ENCODE peak calls at places on chromosomes 3 and 15, in four cellular contexts. Z, R, H and J are unnamed samples.

GRCh38 chr3:182393151-182393550 is 400.2 kb upstream of the ATP11B start:
- DNase-seq in H (no peak), Z (no peak), R (no peak), J (no peak)

GRCh38 chr3:50239649-50240048 is 3.6 kb downstream of the GNAI2 start:
- DNase-seq in R (no peak), Z (no peak), H (no peak), J (no peak)

GRCh38 chr15:69402816-69403215 is 11.3 kb upstream of the KIF23 start:
- DNase-seq in R (no peak), Z (no peak), H (no peak), J (no peak)

GRCh38 chr3:134381836-134382442 is 7.7 kb upstream of the AMOTL2 start:
- DNase-seq in H (peak; percentile 89), R (no peak), Z (peak; percentile 99), J (no peak)

GRCh38 chr3:157522646-157523045 is 19.4 kb upstream of the VEPH1 start:
- DNase-seq in H (no peak), R (no peak), Z (no peak), J (no peak)

GRCh38 chr3:127035672-127036071 is 52.8 kb downstream of the PLXNA1 start:
- DNase-seq in Z (peak; percentile 95), H (peak; percentile 83), R (no peak), J (no peak)

GRCh38 chr3:78963771-78964170 is 804.0 kb downstream of the ROBO1 start:
- DNase-seq in R (no peak), Z (no peak), H (no peak), J (no peak)

GRCh38 chr15:75682181-75683135 is 30.2 kb downstream of the CSPG4 start:
- DNase-seq in H (no peak), R (no peak), Z (no peak), J (no peak)

GRCh38 chr3:102979682-102980378 is 545.0 kb downstream of the ZPLD1 start:
- DNase-seq in H (no peak), R (no peak), Z (peak; percentile 50), J (no peak)

GRCh38 chr3:18885612-18886011 is 262.7 kb upstream of the KCNH8 start:
- DNase-seq in H (no peak), R (no peak), Z (no peak), J (no peak)

GRCh38 chr3:172938788-172939187 is 188.3 kb downstream of the ECT2 start:
- DNase-seq in H (no peak), R (no peak), Z (no peak), J (no peak)

GRCh38 chr3:21216598-21216997 is 534.4 kb downstream of the ZNF385D start:
- DNase-seq in H (no peak), R (no peak), Z (peak; percentile 40), J (no peak)

GRCh38 chr15:33506781-33507180 is 196.0 kb downstream of the RYR3 start:
- DNase-seq in R (no peak), H (no peak), Z (peak; percentile 11), J (no peak)

DNA sequence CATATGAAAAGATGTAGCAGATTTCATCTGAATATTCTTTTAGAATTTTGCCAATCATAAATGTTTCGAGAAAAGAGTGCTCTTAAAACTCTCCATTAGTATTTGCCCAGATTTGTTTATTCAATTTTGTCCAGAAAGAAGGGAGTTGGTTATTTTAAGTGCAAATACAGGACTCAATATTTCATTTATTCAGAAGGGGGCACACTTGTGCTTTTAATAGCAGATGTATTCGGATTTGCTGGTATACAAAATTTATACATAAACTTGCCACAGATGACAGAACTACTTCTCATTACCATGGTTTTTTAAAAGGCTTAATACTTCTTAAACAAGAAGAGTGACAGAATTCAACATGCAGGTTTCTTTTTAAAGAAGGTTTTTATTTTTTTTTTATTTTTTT is 69.8 kb upstream of the GRM7 start:
- DNase-seq in R (no peak), H (no peak), Z (no peak), J (no peak)
- TF ChIP-seq CTCF in R (no peak), H (peak; percentile 16), Z (no peak), J (no peak)

GRCh38 chr15:99105516-99106341 is 849 bp downstream of the SYNM start:
- DNase-seq in Z (peak; percentile 74), R (peak; percentile 48), H (no peak), J (no peak)

GRCh38 chr15:99103279-99103678 is 1.6 kb upstream of the SYNM start:
- DNase-seq in H (no peak), R (no peak), Z (no peak), J (no peak)

GRCh38 chr15:99102332-99103235 is 2.3 kb upstream of the SYNM start:
- DNase-seq in H (no peak), Z (no peak), R (no peak), J (no peak)

GRCh38 chr15:99106417-99107220 is 1.7 kb downstream of the SYNM start:
- DNase-seq in Z (no peak), H (no peak), R (peak; percentile 33), J (no peak)

GRCh38 chr15:99104788-99105515 is at the start of gene SYNM:
- DNase-seq in R (peak; percentile 43), H (peak; percentile 83), Z (peak; percentile 71), J (peak; percentile 90)
- TF ChIP-seq CTCF in R (peak; percentile 74), H (peak; percentile 67), Z (peak; percentile 6), J (peak; percentile 78)

GRCh38 chr15:64164436-64164835 is 1.6 kb upstream of the PPIB start:
- DNase-seq in Z (no peak), H (no peak), R (no peak), J (no peak)

GRCh38 chr15:64163662-64164362 is 990 bp upstream of the PPIB start:
- DNase-seq in H (no peak), Z (peak; percentile 64), R (peak; percentile 28), J (no peak)

GRCh38 chr15:64161688-64162477 is 939 bp downstream of the PPIB start:
- DNase-seq in H (no peak), R (no peak), Z (no peak), J (no peak)

GRCh38 chr15:64162478-64162868 is 349 bp downstream of the PPIB start:
- DNase-seq in H (no peak), Z (no peak), R (no peak), J (no peak)

GRCh38 chr15:64162869-64163661 is at the start of gene PPIB:
- DNase-seq in H (peak; percentile 100), Z (peak; percentile 99), R (peak; percentile 98), J (peak; percentile 96)
- TF ChIP-seq CTCF in H (peak; percentile 51), Z (peak; percentile 42), R (no peak), J (peak; percentile 48)

DNA sequence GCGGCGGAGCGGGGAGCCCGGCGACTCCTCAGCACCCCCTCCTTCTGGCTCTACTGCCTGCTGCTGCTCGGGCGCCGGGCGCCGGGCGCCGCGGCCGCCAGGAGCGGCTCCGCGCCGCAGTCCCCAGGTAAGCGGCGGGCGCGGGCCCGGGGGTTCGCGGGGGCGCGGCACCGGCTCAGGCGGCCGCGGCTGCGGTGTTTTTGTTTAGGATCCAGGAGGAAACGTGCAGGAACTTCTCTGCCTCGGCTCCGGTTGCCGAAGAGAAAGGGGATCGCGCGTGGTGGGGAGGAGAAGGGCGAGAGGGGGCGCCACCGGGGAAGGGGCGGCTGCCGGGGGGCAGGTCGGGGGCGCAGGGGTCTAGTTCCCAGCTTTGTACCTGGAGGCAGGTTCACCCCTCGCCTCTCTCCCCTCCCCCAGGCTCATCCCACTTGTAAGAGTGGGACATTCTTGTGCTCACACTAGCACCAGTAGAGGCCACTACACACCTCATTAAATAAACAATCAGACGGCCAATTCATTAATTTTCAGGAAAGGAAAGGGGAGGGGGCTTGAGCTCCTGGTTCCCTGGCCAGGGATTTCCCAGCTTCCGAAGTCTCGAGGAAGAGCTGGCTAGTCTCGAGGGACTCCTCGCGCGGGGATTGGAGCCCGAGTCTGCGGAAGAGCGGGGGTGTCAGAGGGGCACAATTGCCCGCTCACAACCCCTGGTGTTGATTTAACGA is 575 bp downstream of the NEO1 start:
- DNase-seq in H (peak; percentile 70), Z (peak; percentile 27), R (peak; percentile 39), J (peak; percentile 61)
- TF ChIP-seq CTCF in H (peak; percentile 32), Z (peak; percentile 28), R (no peak), J (peak; percentile 31)

DNA sequence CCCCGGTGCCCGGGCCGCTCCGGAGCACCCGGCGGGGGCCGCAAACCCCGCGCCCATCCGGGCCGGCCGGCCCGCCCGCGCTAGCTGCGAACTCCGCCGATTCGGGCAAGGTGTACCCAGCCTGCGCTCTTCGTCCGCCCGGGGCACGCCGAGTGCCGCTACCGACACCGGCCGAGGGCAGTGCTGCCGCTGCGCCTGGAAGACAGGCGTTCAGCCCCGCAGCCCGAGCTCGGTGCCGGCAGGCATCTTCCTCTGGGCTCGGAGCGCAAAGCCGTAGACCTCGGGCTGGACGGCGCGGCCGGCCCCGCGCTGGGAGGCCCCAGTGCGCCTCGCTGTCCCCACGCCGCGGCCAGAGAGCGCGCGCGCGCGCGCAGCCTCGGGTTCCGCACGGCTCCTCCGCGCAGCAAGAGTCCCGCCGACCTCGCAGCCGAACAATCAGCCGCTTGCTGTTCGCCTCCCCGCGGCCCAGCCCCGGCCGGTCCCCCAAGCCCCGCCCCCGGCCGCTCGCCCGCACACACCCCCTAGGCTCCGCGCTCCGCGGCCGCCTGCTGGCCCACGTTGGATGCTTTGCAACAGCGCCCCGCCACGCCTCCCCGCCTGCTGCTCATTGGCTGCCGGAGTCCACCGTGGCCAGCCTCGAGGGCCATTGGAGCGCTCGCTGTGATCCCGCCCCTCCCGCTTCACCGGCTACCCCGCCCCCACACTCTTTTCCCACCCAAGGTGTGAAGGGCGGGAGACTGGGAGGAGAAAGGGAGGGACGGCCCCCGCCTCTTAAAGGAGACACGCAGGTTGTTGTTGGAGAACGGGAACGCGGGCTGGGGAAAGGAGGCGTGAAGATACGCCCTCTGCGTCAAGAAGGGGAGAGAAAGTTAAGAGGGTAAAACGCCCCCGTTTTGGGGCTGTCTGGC is at the start of gene LRIG1:
- DNase-seq in R (peak; percentile 99), Z (peak; percentile 99), H (peak; percentile 100), J (peak; percentile 94)
- TF ChIP-seq CTCF in R (no peak), Z (peak; percentile 23), H (peak; percentile 46), J (no peak)

GRCh38 chr3:194685723-194686413 is at the start of gene FAM43A:
- DNase-seq in R (peak; percentile 81), H (peak; percentile 92), Z (peak; percentile 92), J (peak; percentile 81)
- TF ChIP-seq CTCF in R (no peak), H (peak; percentile 25), Z (no peak), J (peak; percentile 32)

DNA sequence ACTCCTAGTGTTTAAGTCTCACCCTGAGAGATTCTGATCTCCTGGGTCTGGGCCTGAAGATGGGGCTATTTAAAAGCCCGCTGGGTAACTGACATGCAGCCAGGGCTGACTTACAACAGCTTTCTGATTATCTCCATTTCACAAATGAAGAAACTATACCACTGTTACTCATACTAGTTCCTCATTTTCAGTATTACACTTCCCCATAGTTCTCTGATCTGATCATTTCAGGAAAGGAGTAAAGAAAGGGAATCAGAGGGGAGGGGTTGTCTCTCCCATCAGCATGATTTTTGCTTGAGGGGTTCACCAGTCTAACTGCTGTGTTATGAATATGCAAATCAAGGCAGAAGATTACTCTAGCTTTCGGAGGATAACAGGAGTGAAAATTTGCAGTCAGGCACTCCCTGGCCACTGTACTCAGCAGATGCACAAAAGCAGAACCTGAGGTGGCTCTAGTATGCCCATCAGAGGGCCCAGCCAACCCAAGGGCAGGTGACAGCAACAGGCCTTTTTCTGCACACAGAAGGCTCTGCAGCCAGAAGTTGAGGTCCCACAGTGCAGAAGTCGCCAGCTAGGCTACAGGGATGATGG is 59.4 kb downstream of the DAPK2 start:
- DNase-seq in R (no peak), H (no peak), Z (peak; percentile 62), J (peak; percentile 67)
- TF ChIP-seq CTCF in R (no peak), H (no peak), Z (no peak), J (no peak)

DNA sequence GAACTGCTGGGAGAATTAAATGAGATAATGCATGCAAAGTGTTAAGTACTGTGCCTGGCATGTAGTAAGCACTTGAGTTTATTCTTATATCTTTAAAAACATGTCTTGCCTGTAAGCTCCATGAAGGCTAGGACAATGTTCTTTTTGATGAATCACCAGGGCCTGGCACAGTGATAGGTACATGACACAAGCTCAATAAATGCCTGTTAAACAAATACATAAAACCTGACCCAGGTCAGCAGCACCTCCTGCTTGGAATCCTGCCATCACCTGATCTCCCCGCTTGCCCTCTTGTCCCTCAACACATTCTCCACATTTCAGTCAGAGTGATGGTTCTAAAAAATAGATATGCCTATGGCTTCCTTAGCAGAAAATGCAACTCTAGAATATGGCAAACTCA is 186.8 kb downstream of the CHST2 start:
- DNase-seq in H (no peak), R (no peak), Z (peak; percentile 65), J (no peak)
- TF ChIP-seq CTCF in H (no peak), R (no peak), Z (no peak), J (no peak)